ENCODE peak calls at places on chromosome 18, in six cellular contexts. One of them, this sample, is unnamed.

GRCh38 chr18:41992066-41992465 is 37.0 kb downstream of the PIK3C3 start:
- DNase-seq in mucosa of descending colon: no peak
- DNase-seq in thoracic aorta: no peak
- DNase-seq in WTC11: no peak
- DNase-seq in spleen: no peak
- DNase-seq in heart right ventricle: no peak
- DNase-seq in this sample: no peak

GRCh38 chr18:10301831-10302483 is 152.5 kb upstream of the APCDD1 start:
- DNase-seq in mucosa of descending colon: no peak
- DNase-seq in thoracic aorta: no peak
- DNase-seq in WTC11: no peak
- DNase-seq in spleen: no peak
- DNase-seq in heart right ventricle: no peak
- DNase-seq in this sample: no peak

GRCh38 chr18:76376668-76377358 is 118.2 kb downstream of the ZNF516 start:
- DNase-seq in mucosa of descending colon: no peak
- DNase-seq in thoracic aorta: no peak
- DNase-seq in WTC11: no peak
- DNase-seq in spleen: peak
- DNase-seq in heart right ventricle: no peak
- DNase-seq in this sample: no peak

GRCh38 chr18:70931942-70932814 is 643.3 kb downstream of the SOCS6 start:
- DNase-seq in mucosa of descending colon: peak
- DNase-seq in thoracic aorta: no peak
- DNase-seq in WTC11: no peak
- DNase-seq in spleen: no peak
- DNase-seq in heart right ventricle: no peak
- DNase-seq in this sample: no peak

GRCh38 chr18:11821643-11822237 is 29.5 kb upstream of the CHMP1B start:
- DNase-seq in mucosa of descending colon: no peak
- DNase-seq in thoracic aorta: no peak
- DNase-seq in WTC11: peak
- DNase-seq in spleen: no peak
- DNase-seq in heart right ventricle: no peak
- DNase-seq in this sample: no peak

GRCh38 chr18:68840554-68841263 is 42.8 kb downstream of the CCDC102B start:
- DNase-seq in mucosa of descending colon: no peak
- DNase-seq in thoracic aorta: no peak
- DNase-seq in WTC11: no peak
- DNase-seq in spleen: no peak
- DNase-seq in heart right ventricle: peak
- DNase-seq in this sample: no peak

GRCh38 chr18:33404244-33404873 is 36.2 kb downstream of the CCDC178 start:
- DNase-seq in mucosa of descending colon: no peak
- DNase-seq in thoracic aorta: no peak
- DNase-seq in WTC11: no peak
- DNase-seq in spleen: no peak
- DNase-seq in heart right ventricle: no peak
- DNase-seq in this sample: no peak

GRCh38 chr18:51890762-51891161 is 449.2 kb upstream of the DCC start:
- DNase-seq in mucosa of descending colon: peak
- DNase-seq in thoracic aorta: no peak
- DNase-seq in WTC11: no peak
- DNase-seq in spleen: no peak
- DNase-seq in heart right ventricle: no peak
- DNase-seq in this sample: no peak

GRCh38 chr18:9950289-9951016 is 36.6 kb downstream of the VAPA start:
- DNase-seq in mucosa of descending colon: no peak
- DNase-seq in thoracic aorta: no peak
- DNase-seq in WTC11: no peak
- DNase-seq in spleen: no peak
- DNase-seq in heart right ventricle: no peak
- DNase-seq in this sample: no peak

GRCh38 chr18:2466978-2467377 is 104.3 kb downstream of the METTL4 start:
- DNase-seq in mucosa of descending colon: no peak
- DNase-seq in thoracic aorta: no peak
- DNase-seq in WTC11: no peak
- DNase-seq in spleen: no peak
- DNase-seq in heart right ventricle: no peak
- DNase-seq in this sample: no peak
- TF ChIP-seq CTCF in mucosa of descending colon: no peak
- TF ChIP-seq CTCF in thoracic aorta: no peak
- TF ChIP-seq CTCF in WTC11: no peak
- TF ChIP-seq CTCF in spleen: no peak
- TF ChIP-seq CTCF in heart right ventricle: no peak
- TF ChIP-seq CTCF in this sample: no peak

GRCh38 chr18:13657974-13658373 is 68.4 kb downstream of the FAM210A start:
- DNase-seq in mucosa of descending colon: no peak
- DNase-seq in thoracic aorta: no peak
- DNase-seq in WTC11: no peak
- DNase-seq in spleen: no peak
- DNase-seq in heart right ventricle: no peak
- DNase-seq in this sample: no peak
- TF ChIP-seq CTCF in mucosa of descending colon: no peak
- TF ChIP-seq CTCF in thoracic aorta: no peak
- TF ChIP-seq CTCF in WTC11: no peak
- TF ChIP-seq CTCF in spleen: no peak
- TF ChIP-seq CTCF in heart right ventricle: no peak
- TF ChIP-seq CTCF in this sample: no peak

DNA sequence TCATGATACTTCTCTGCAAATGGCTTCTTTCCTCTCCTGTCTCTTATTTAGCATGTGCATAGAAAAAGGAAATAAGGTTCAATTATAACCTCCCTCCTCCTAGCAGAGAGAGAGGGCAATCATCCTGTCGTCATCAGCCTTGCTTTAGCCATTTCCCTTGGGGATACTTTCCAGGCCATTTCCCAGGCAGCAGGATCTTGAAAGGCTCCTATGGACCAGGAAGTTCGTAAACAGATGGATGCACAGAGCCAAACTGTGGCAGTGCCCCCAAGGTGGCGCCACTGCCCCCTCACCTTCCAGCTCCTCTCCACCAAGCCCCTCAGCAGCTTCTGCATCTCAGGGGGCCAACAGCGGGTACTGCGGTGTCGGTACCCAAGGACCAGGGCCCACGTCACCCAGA is 157.4 kb downstream of the DTNA start:
- DNase-seq in mucosa of descending colon: peak
- DNase-seq in thoracic aorta: no peak
- DNase-seq in WTC11: peak
- DNase-seq in spleen: no peak
- DNase-seq in heart right ventricle: peak
- DNase-seq in this sample: peak
- TF ChIP-seq CTCF in mucosa of descending colon: no peak
- TF ChIP-seq CTCF in thoracic aorta: peak
- TF ChIP-seq CTCF in WTC11: peak
- TF ChIP-seq CTCF in spleen: no peak
- TF ChIP-seq CTCF in heart right ventricle: peak
- TF ChIP-seq CTCF in this sample: peak

DNA sequence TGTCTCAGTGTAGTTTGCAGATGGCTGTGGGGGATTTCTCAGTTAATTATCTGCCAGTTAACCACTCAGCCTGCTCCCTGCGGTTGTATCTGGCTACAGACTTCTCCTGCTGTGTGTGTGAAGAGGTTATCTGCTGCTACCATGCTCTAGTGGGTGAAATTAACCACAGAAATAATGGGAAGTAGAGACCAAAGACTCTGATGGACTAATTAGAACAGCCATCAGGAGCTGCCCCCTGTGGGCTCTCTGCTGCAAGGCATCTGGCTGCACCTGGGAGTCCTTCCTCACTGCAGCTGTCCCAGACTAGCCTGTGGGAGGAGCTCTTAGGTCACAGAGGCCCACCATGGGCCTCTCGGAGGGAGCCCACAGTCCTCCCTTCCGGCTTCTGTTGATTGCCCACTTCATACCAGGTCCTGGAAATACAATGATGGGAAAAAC is 66.6 kb downstream of the CTIF start:
- DNase-seq in mucosa of descending colon: no peak
- DNase-seq in thoracic aorta: no peak
- DNase-seq in WTC11: peak
- DNase-seq in spleen: peak
- DNase-seq in heart right ventricle: no peak
- DNase-seq in this sample: no peak
- TF ChIP-seq CTCF in mucosa of descending colon: no peak
- TF ChIP-seq CTCF in thoracic aorta: no peak
- TF ChIP-seq CTCF in WTC11: no peak
- TF ChIP-seq CTCF in spleen: no peak
- TF ChIP-seq CTCF in heart right ventricle: no peak
- TF ChIP-seq CTCF in this sample: peak

This sample was measured in neural crest cell.